ENCODE peak calls at places on chromosome 7, in ten cellular contexts. M, F, C, B, Y, D, I, N, J and S are unnamed samples.

GRCh38 chr7:11332865-11333228 is 359.2 kb downstream of the PHF14 start:
- DNase-seq in M (no peak), F (no peak), C (no peak), B (no peak), Y (no peak), D (no peak), I (no peak), N (no peak), J (no peak), S (no peak)

GRCh38 chr7:44081266-44081748 is 1.0 kb downstream of the POLM start:
- DNase-seq in M (peak; percentile 23), F (no peak), C (no peak), B (no peak), Y (no peak), D (no peak), I (no peak), N (no peak), J (no peak), S (no peak)

GRCh38 chr7:128094111-128094570 is 62.9 kb upstream of the LRRC4 start:
- DNase-seq in M (no peak), F (no peak), C (no peak), B (no peak), Y (peak; percentile 20), D (peak; percentile 45), I (peak; percentile 54), N (no peak), J (peak; percentile 53), S (no peak)

GRCh38 chr7:33862946-33863814 is 42.2 kb upstream of the BMPER start:
- DNase-seq in M (no peak), F (no peak), C (no peak), B (no peak), Y (no peak), D (peak; percentile 20), I (no peak), N (no peak), J (peak; percentile 67), S (no peak)

GRCh38 chr7:122770943-122771342 is 68.2 kb upstream of the RNF148 start:
- DNase-seq in M (no peak), F (no peak), C (no peak), B (no peak), Y (no peak), D (no peak), I (no peak), N (no peak), J (no peak), S (no peak)

GRCh38 chr7:45582136-45582742 is 8.1 kb downstream of the ADCY1 start:
- DNase-seq in M (no peak), F (peak; percentile 38), C (peak; percentile 26), B (no peak), Y (no peak), D (no peak), I (no peak), N (peak; percentile 14), J (no peak), S (peak; percentile 82)

GRCh38 chr7:26280097-26280496 is 11.6 kb upstream of the SNX10 start:
- DNase-seq in M (no peak), F (no peak), C (no peak), B (no peak), Y (no peak), D (no peak), I (no peak), N (no peak), J (no peak), S (no peak)

GRCh38 chr7:117834983-117835664 is 38.1 kb downstream of the CTTNBP2 start:
- DNase-seq in M (no peak), F (peak; percentile 37), C (no peak), B (no peak), Y (no peak), D (no peak), I (no peak), N (no peak), J (no peak), S (peak; percentile 20)

GRCh38 chr7:105638942-105639495 is 57.7 kb upstream of the EFCAB10 start:
- DNase-seq in M (no peak), F (peak; percentile 75), C (peak; percentile 60), B (no peak), Y (no peak), D (no peak), I (no peak), N (no peak), J (no peak), S (peak; percentile 85)

GRCh38 chr7:150854066-150855000 is 2.0 kb downstream of the AOC1 start:
- DNase-seq in M (no peak), F (no peak), C (no peak), B (no peak), Y (no peak), D (no peak), I (no peak), N (peak; percentile 40), J (no peak), S (peak; percentile 36)

DNA sequence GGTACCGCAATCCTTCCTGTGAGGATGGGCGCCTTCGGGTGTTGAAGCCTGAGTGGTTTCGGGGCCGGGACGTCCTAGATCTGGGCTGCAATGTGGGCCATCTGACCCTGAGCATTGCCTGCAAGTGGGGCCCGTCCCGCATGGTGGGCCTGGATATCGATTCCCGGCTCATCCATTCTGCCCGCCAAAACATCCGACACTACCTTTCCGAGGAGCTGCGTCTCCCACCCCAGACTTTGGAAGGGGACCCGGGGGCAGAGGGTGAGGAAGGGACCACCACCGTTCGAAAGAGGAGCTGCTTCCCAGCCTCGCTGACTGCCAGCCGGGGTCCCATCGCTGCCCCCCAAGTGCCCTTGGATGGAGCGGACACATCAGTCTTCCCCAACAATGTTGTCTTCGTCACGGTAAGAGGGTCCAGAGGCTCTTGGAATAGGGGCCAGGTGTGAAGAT is 1.7 kb downstream of the MEPCE start:
- DNase-seq in M (peak; percentile 74), F (no peak), C (no peak), B (no peak), Y (no peak), D (no peak), I (peak; percentile 58), N (peak; percentile 73), J (no peak), S (peak; percentile 36)
- H3K4me3 ChIP-seq in M (no peak overlapping the region), F (peak overlapping the region; percentile 71), C (no peak overlapping the region), B (no peak overlapping the region), Y (peak overlapping the region; percentile 81), D (peak overlapping the region; percentile 93), I (no peak overlapping the region), N (no peak overlapping the region), J (no peak overlapping the region), S (peak overlapping the region; percentile 3)

GRCh38 chr7:94389381-94389780 is 5.3 kb upstream of the COL1A2 start:
- DNase-seq in M (no peak), F (no peak), C (no peak), B (no peak), Y (no peak), D (no peak), I (no peak), N (no peak), J (no peak), S (no peak)

GRCh38 chr7:94382746-94383145 is 11.9 kb upstream of the COL1A2 start:
- DNase-seq in M (no peak), F (no peak), C (no peak), B (no peak), Y (no peak), D (no peak), I (no peak), N (no peak), J (no peak), S (no peak)

GRCh38 chr7:94384315-94384714 is 10.4 kb upstream of the COL1A2 start:
- DNase-seq in M (no peak), F (peak; percentile 16), C (no peak), B (no peak), Y (no peak), D (no peak), I (no peak), N (no peak), J (no peak), S (no peak)

GRCh38 chr7:94382155-94382554 is 12.5 kb upstream of the COL1A2 start:
- DNase-seq in M (no peak), F (no peak), C (no peak), B (no peak), Y (peak; percentile 60), D (no peak), I (no peak), N (no peak), J (no peak), S (no peak)

GRCh38 chr7:94386416-94386815 is 8.3 kb upstream of the COL1A2 start:
- DNase-seq in M (no peak), F (no peak), C (no peak), B (no peak), Y (peak; percentile 34), D (no peak), I (no peak), N (no peak), J (no peak), S (no peak)
- H3K27me3 ChIP-seq in M (no peaks in the 10 kb centered on the region), F (no peaks in the 10 kb centered on the region), C (no peaks in the 10 kb centered on the region), B (no peaks in the 10 kb centered on the region), Y (no peaks in the 10 kb centered on the region), D (no peaks in the 10 kb centered on the region), I (no peaks in the 10 kb centered on the region), N (no peaks in the 10 kb centered on the region), J (no peaks in the 10 kb centered on the region), S (no peaks in the 10 kb centered on the region)

DNA sequence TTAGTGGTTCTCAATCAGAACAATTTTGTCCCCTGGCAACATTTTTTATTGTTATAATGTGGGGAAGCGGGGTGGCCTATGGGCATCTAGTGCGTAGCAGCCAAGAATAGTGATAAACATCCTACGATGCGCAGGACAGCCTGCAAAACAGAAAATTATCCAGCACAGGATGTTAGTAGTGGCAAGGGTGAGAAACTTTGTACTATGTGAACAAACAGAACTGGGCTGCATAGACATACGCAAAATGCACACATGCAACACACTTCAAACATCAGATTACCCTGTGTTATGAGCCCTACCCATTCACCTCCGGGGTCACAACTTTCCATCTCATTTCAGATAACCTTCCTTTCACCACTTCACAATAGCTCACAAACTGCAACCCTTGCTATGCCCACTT is 3.2 kb downstream of the ZNF786 start:
- DNase-seq in M (no peak), F (no peak), C (no peak), B (no peak), Y (no peak), D (no peak), I (no peak), N (peak; percentile 8), J (no peak), S (no peak)
- H3K4me3 ChIP-seq in M (no peak overlapping the region), F (no peak overlapping the region), C (no peak overlapping the region), B (no peak overlapping the region), Y (no peak overlapping the region), D (no peak overlapping the region), I (no peak overlapping the region), N (no peak overlapping the region), J (no peak overlapping the region), S (no peak overlapping the region)

GRCh38 chr7:132256721-132257212 is 319.5 kb downstream of the PLXNA4 start:
- DNase-seq in M (no peak), F (no peak), C (no peak), B (no peak), Y (no peak), D (no peak), I (no peak), N (no peak), J (no peak), S (no peak)
- H3K27me3 ChIP-seq in M (no peaks in the 10 kb centered on the region), F (no peaks in the 10 kb centered on the region), C (no peaks in the 10 kb centered on the region), B (no peaks in the 10 kb centered on the region), Y (no peaks in the 10 kb centered on the region), D (no peaks in the 10 kb centered on the region), I (no peaks in the 10 kb centered on the region), N (no peaks in the 10 kb centered on the region), J (no peaks in the 10 kb centered on the region), S (no peaks in the 10 kb centered on the region)